ENCODE peak calls at places on chromosomes 12 and 14, in six cellular contexts. V, C, Z, I, G and B are unnamed samples.

GRCh38 chr14:101965796-101966718 is 1.7 kb downstream of the DYNC1H1 start:
- DNase-seq in V (no peak), C (no peak), Z (no peak), I (peak; percentile 52), G (no peak), B (no peak)

GRCh38 chr12:88860846-88861245 is 280.6 kb upstream of the KITLG start:
- DNase-seq in V (no peak), C (no peak), Z (no peak), I (no peak), G (no peak), B (no peak)

GRCh38 chr12:27521066-27521465 is 2.9 kb upstream of the PPFIBP1 start:
- DNase-seq in V (no peak), C (no peak), Z (peak; percentile 66), I (peak; percentile 84), G (peak; percentile 68), B (peak; percentile 36)

GRCh38 chr14:104423715-104424405 is 155.7 kb upstream of the C14orf180 start:
- DNase-seq in V (no peak), C (no peak), Z (no peak), I (no peak), G (no peak), B (no peak)

GRCh38 chr14:92362781-92363235 is 39.8 kb downstream of the SLC24A4 start:
- DNase-seq in V (no peak), C (no peak), Z (no peak), I (peak; percentile 71), G (peak; percentile 88), B (no peak)

GRCh38 chr14:104394606-104394910 is 185.0 kb upstream of the C14orf180 start:
- DNase-seq in V (no peak), C (no peak), Z (no peak), I (no peak), G (no peak), B (no peak)

GRCh38 chr14:51449666-51450061 is 202.0 kb upstream of the FRMD6 start:
- DNase-seq in V (no peak), C (no peak), Z (no peak), I (no peak), G (no peak), B (no peak)

GRCh38 chr12:18400186-18400585 is 138.9 kb downstream of the PIK3C2G start:
- DNase-seq in V (no peak), C (no peak), Z (no peak), I (peak; percentile 75), G (no peak), B (no peak)

GRCh38 chr12:123269395-123269892 is 2.2 kb downstream of the CDK2AP1 start:
- DNase-seq in V (no peak), C (peak; percentile 34), Z (peak; percentile 90), I (peak; percentile 86), G (peak; percentile 77), B (no peak)

GRCh38 chr14:38836539-38836938 is 266.5 kb downstream of the SEC23A start:
- DNase-seq in V (no peak), C (no peak), Z (no peak), I (no peak), G (no peak), B (no peak)

GRCh38 chr12:125549171-125549570 is 483.9 kb downstream of the AACS start:
- DNase-seq in V (no peak), C (no peak), Z (no peak), I (no peak), G (no peak), B (no peak)

GRCh38 chr12:103705098-103705497 is 118.0 kb downstream of the STAB2 start:
- DNase-seq in V (no peak), C (no peak), Z (no peak), I (no peak), G (no peak), B (no peak)

GRCh38 chr12:57151741-57152407 is 4.5 kb upstream of the LRP1-AS start:
- DNase-seq in V (no peak), C (peak; percentile 78), Z (no peak), I (peak; percentile 81), G (peak; percentile 78), B (no peak)

GRCh38 chr14:43687866-43688265 is 819.2 kb downstream of the FSCB start:
- DNase-seq in V (no peak), C (no peak), Z (no peak), I (no peak), G (no peak), B (no peak)

GRCh38 chr12:6612652-6613014 is 5.5 kb upstream of the CHD4 start:
- DNase-seq in V (no peak), C (no peak), Z (no peak), I (no peak), G (no peak), B (no peak)

GRCh38 chr12:16063728-16064127 is 152.6 kb downstream of the DERA start:
- DNase-seq in V (no peak), C (no peak), Z (no peak), I (no peak), G (no peak), B (no peak)

GRCh38 chr14:93543766-93544165 is 113.0 kb downstream of the UNC79 start:
- DNase-seq in V (no peak), C (no peak), Z (peak; percentile 20), I (peak; percentile 24), G (peak; percentile 10), B (peak; percentile 4)

GRCh38 chr12:49869816-49870500 is 27.1 kb upstream of the BCDIN3D start:
- DNase-seq in V (no peak), C (no peak), Z (no peak), I (no peak), G (no peak), B (no peak)

GRCh38 chr14:33792387-33793368 is 158.2 kb downstream of the EGLN3 start:
- DNase-seq in V (peak; percentile 12), C (peak; percentile 17), Z (peak; percentile 85), I (peak; percentile 76), G (peak; percentile 82), B (peak; percentile 69)

GRCh38 chr12:75852143-75852542 is 179.4 kb downstream of the PHLDA1 start:
- DNase-seq in V (no peak), C (no peak), Z (no peak), I (peak; percentile 51), G (peak; percentile 45), B (no peak)

GRCh38 chr14:79437951-79438350 is 773.4 kb downstream of the DIO2 start:
- DNase-seq in V (no peak), C (no peak), Z (no peak), I (no peak), G (no peak), B (no peak)

GRCh38 chr12:41286426-41286825 is 98.3 kb downstream of the PDZRN4 start:
- DNase-seq in V (no peak), C (no peak), Z (no peak), I (no peak), G (no peak), B (no peak)

GRCh38 chr12:26853303-26854027 is 20.5 kb upstream of the ITPR2 start:
- DNase-seq in V (peak; percentile 43), C (peak; percentile 23), Z (peak; percentile 78), I (peak; percentile 69), G (peak; percentile 78), B (peak; percentile 53)

GRCh38 chr12:1184402-1184801 is 193.4 kb downstream of the ERC1 start:
- DNase-seq in V (no peak), C (no peak), Z (no peak), I (peak; percentile 73), G (peak; percentile 12), B (no peak)

GRCh38 chr14:52351561-52352491 is 37.7 kb downstream of the PTGER2 start:
- DNase-seq in V (no peak), C (no peak), Z (no peak), I (peak; percentile 86), G (peak; percentile 45), B (no peak)

GRCh38 chr12:48219635-48220034 is 16.5 kb upstream of the OR10AD1 start:
- DNase-seq in V (no peak), C (no peak), Z (no peak), I (no peak), G (no peak), B (no peak)

GRCh38 chr14:20477211-20477876 is 8.1 kb downstream of the PNP start:
- DNase-seq in V (no peak), C (no peak), Z (no peak), I (peak; percentile 73), G (no peak), B (peak; percentile 51)

GRCh38 chr14:59919582-59920377 is at the start of gene LRRC9:
- DNase-seq in V (peak; percentile 15), C (peak; percentile 82), Z (peak; percentile 97), I (no peak), G (no peak), B (peak; percentile 17)

GRCh38 chr12:124829008-124829707 is 34.5 kb downstream of the SCARB1 start:
- DNase-seq in V (no peak), C (no peak), Z (no peak), I (peak; percentile 98), G (peak; percentile 93), B (peak; percentile 70)

GRCh38 chr12:109678732-109679131 is 34.9 kb upstream of the FAM222A start:
- DNase-seq in V (no peak), C (no peak), Z (no peak), I (no peak), G (no peak), B (no peak)

GRCh38 chr14:24992624-24993360 is 57.2 kb downstream of the STXBP6 start:
- DNase-seq in V (no peak), C (no peak), Z (no peak), I (no peak), G (no peak), B (no peak)